ENCODE peak calls at places on chromosomes 4 and X, in four cellular contexts. One of them, this sample, is unnamed.

GRCh38 chr4:81215219-81215892 is at the start of gene PRKG2:
- DNase-seq in right cardiac atrium: no peak
- DNase-seq in ascending aorta: no peak
- DNase-seq in endothelial cell of umbilical vein: no peak
- DNase-seq in this sample: peak; percentile 49

GRCh38 chrX:41781500-41781899 is 57.5 kb downstream of the GPR82 start:
- DNase-seq in right cardiac atrium: no peak
- DNase-seq in ascending aorta: no peak
- DNase-seq in endothelial cell of umbilical vein: peak; percentile 49
- DNase-seq in this sample: no peak

GRCh38 chr4:182188622-182189021 is 54.6 kb upstream of the TENM3 start:
- DNase-seq in right cardiac atrium: no peak
- DNase-seq in ascending aorta: no peak
- DNase-seq in endothelial cell of umbilical vein: no peak
- DNase-seq in this sample: no peak

GRCh38 chr4:153781717-153782416 is 7.0 kb downstream of the SFRP2 start:
- DNase-seq in right cardiac atrium: no peak
- DNase-seq in ascending aorta: no peak
- DNase-seq in endothelial cell of umbilical vein: no peak
- DNase-seq in this sample: peak; percentile 75

GRCh38 chr4:77671051-77671450 is 65.4 kb downstream of the CXCL13 start:
- DNase-seq in right cardiac atrium: no peak
- DNase-seq in ascending aorta: no peak
- DNase-seq in endothelial cell of umbilical vein: no peak
- DNase-seq in this sample: no peak

GRCh38 chrX:107565916-107566602 is 62.3 kb upstream of the PRPS1 start:
- DNase-seq in right cardiac atrium: no peak
- DNase-seq in ascending aorta: no peak
- DNase-seq in endothelial cell of umbilical vein: peak; percentile 52
- DNase-seq in this sample: no peak

GRCh38 chr4:78737020-78737419 is 39.1 kb upstream of the BMP2K start:
- DNase-seq in right cardiac atrium: no peak
- DNase-seq in ascending aorta: no peak
- DNase-seq in endothelial cell of umbilical vein: no peak
- DNase-seq in this sample: no peak

GRCh38 chr4:1637580-1638271 is 46.4 kb downstream of the FAM53A start:
- DNase-seq in right cardiac atrium: no peak
- DNase-seq in ascending aorta: no peak
- DNase-seq in endothelial cell of umbilical vein: no peak
- DNase-seq in this sample: no peak

GRCh38 chr4:43048570-43048969 is 156.1 kb downstream of the GRXCR1 start:
- DNase-seq in right cardiac atrium: no peak
- DNase-seq in ascending aorta: no peak
- DNase-seq in endothelial cell of umbilical vein: no peak
- DNase-seq in this sample: no peak

GRCh38 chr4:186297013-186297645 is 31.1 kb downstream of the F11 start:
- DNase-seq in right cardiac atrium: no peak
- DNase-seq in ascending aorta: no peak
- DNase-seq in endothelial cell of umbilical vein: peak; percentile 51
- DNase-seq in this sample: peak; percentile 92

GRCh38 chr4:128512767-128513322 is 225.2 kb upstream of the PGRMC2 start:
- DNase-seq in right cardiac atrium: no peak
- DNase-seq in ascending aorta: no peak
- DNase-seq in endothelial cell of umbilical vein: peak; percentile 19
- DNase-seq in this sample: no peak

GRCh38 chr4:128516568-128516967 is 229.0 kb upstream of the PGRMC2 start:
- DNase-seq in right cardiac atrium: no peak
- DNase-seq in ascending aorta: no peak
- DNase-seq in endothelial cell of umbilical vein: peak; percentile 13
- DNase-seq in this sample: no peak

GRCh38 chr4:128512161-128512560 is 224.5 kb upstream of the PGRMC2 start:
- DNase-seq in right cardiac atrium: no peak
- DNase-seq in ascending aorta: no peak
- DNase-seq in endothelial cell of umbilical vein: no peak
- DNase-seq in this sample: no peak

GRCh38 chr4:128510850-128511249 is 223.2 kb upstream of the PGRMC2 start:
- DNase-seq in right cardiac atrium: no peak
- DNase-seq in ascending aorta: no peak
- DNase-seq in endothelial cell of umbilical vein: no peak
- DNase-seq in this sample: no peak

DNA sequence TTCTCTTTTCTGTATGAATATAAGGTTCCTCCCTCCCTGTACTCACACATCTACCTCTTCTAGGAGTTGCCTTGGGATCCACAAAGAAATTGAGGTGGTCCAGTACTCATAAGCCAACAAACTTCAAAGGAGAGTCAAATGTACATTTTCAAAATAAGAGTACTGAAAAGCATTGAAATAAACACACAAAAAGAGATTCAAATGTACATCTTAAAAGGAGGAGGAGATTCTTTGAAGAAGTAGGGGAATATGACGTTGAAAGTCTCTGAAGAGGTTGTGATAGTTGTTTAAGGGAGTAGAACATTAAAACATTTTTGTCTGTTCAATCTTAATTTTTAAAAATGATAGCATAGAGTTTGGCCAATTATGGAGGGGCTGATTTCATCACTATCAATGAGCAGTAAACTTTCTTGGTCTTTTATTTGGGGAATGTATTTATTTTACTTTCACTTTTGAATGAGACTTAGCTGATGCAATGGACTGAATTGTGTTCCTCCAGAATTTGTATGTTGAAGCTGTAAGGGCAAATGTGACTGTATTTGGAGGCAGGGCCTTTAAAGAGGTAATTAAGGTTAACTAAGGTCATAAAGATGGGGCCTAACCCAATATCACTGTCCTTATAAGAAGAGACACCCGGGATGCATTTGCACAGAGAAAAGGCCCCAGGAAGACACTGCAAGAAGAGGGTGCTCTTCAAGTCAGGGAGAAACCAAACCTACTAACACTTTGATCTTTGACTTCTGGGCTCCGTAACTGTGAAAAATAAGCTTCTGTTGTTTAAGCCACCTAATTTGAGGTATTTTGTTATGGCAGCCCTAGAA is 226.3 kb upstream of the PGRMC2 start:
- DNase-seq in right cardiac atrium: no peak
- DNase-seq in ascending aorta: no peak
- DNase-seq in endothelial cell of umbilical vein: no peak
- DNase-seq in this sample: no peak
- H3K4me1 ChIP-seq in right cardiac atrium: peaks cover 4% of the 10 kb centered on the region
- H3K4me1 ChIP-seq in ascending aorta: no peaks in the 10 kb centered on the region
- H3K4me1 ChIP-seq in endothelial cell of umbilical vein: peaks cover 34% of the 10 kb centered on the region
- H3K4me1 ChIP-seq in this sample: peaks cover 37% of the 10 kb centered on the region

DNA sequence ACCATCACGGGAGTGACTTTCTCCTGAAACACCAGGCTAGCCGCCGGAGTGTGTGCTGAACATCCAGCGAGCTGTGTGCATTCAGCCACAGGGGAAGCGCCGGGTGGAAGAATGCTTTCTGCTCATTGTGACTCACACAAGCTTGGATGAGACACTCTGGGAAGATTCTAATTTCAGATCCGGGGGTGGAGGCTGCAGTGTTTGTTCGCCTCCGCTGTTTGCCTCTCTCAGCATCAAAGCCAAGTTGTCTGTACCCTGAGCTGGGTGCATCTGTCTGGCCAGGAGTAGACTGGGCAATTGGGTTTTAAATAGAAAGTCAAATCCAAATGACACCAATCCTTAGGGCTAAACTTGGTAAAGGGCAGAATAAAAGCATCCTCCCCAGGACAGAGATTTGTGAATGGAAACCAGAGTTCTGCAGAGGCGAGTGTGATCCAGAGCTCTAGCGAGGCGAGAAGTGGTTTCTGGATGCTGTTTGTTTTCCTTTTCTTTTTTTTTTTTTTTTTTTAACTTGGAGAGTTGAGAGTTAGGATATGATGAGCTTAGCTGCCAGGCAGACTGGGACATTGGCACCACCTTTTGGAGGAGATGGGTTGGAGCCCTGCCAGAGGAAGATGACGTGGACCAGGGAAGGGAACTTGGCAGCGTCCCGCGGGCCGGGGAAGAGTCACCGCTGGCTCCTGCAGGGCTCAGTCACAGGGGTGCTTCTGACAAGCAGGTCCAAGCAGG is 196.0 kb upstream of the PSAPL1 start:
- DNase-seq in right cardiac atrium: peak; percentile 79
- DNase-seq in ascending aorta: no peak
- DNase-seq in endothelial cell of umbilical vein: no peak
- DNase-seq in this sample: peak; percentile 97
- H3K4me3 ChIP-seq in right cardiac atrium: no peak overlapping the region
- H3K4me3 ChIP-seq in ascending aorta: no peak overlapping the region
- H3K4me3 ChIP-seq in endothelial cell of umbilical vein: no peak overlapping the region
- H3K4me3 ChIP-seq in this sample: peak overlapping the region; percentile 44

GRCh38 chr4:48339642-48340041 is 1.7 kb upstream of the SLAIN2 start:
- DNase-seq in right cardiac atrium: no peak
- DNase-seq in ascending aorta: no peak
- DNase-seq in endothelial cell of umbilical vein: no peak
- DNase-seq in this sample: no peak

GRCh38 chr4:48340276-48340904 is 939 bp upstream of the SLAIN2 start:
- DNase-seq in right cardiac atrium: no peak
- DNase-seq in ascending aorta: no peak
- DNase-seq in endothelial cell of umbilical vein: no peak
- DNase-seq in this sample: peak; percentile 85

GRCh38 chr4:48341776-48342558 is 638 bp downstream of the SLAIN2 start:
- DNase-seq in right cardiac atrium: peak; percentile 64
- DNase-seq in ascending aorta: peak; percentile 77
- DNase-seq in endothelial cell of umbilical vein: peak; percentile 67
- DNase-seq in this sample: peak; percentile 82

GRCh38 chr4:48342559-48342878 is 1.2 kb downstream of the SLAIN2 start:
- DNase-seq in right cardiac atrium: no peak
- DNase-seq in ascending aorta: no peak
- DNase-seq in endothelial cell of umbilical vein: peak; percentile 10
- DNase-seq in this sample: no peak

DNA sequence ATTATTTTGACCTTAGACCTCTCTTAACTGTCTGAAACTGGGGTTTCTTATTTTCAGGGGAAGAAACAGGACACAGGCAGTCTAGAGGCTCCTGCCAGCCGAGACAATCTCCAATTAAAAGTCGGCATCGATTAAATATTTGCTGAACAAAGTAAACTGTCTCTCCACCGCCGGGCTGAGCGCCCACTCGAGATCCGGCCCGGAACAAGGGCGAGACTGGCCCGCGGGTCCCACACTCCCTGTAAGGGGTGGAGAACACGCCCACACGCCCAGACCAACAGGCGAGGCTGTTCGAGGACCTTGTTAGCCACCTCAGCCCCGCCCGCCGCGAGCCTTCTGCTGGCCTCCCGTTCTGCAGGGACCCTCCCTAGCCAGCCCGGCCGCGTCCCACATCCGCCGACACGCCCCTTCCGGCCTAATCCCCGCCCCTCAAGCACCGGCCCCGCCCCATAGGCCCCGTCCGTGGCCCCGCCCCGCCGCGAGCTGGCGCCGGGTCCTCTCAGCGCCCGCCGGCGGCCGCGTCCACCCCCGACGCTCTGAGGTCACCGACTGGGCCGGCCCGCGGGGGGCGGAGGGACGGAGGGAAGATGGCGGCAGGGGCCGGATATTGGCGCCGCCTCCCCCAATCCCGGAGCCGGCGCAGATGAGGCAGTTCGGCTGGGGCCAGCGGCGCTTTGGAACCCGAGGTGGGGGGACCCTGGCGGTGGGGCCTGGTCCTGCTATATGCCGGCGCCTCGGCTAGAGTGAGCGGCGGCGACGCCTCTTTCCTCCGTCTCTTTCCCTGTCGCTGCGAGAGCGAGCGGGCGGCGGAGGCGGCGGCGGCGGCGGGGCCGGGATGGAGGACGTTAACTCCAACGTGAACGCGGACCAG is at the start of gene SLAIN2:
- DNase-seq in right cardiac atrium: peak; percentile 100
- DNase-seq in ascending aorta: peak; percentile 100
- DNase-seq in endothelial cell of umbilical vein: peak; percentile 98
- DNase-seq in this sample: peak; percentile 97
- H3K4me1 ChIP-seq in right cardiac atrium: peaks cover 2% of the 10 kb centered on the region
- H3K4me1 ChIP-seq in ascending aorta: peaks cover 11% of the 10 kb centered on the region
- H3K4me1 ChIP-seq in endothelial cell of umbilical vein: peaks cover 25% of the 10 kb centered on the region
- H3K4me1 ChIP-seq in this sample: peaks cover 33% of the 10 kb centered on the region

GRCh38 chrX:74924449-74925209 is 623 bp downstream of the NEXMIF start:
- DNase-seq in right cardiac atrium: peak; percentile 31
- DNase-seq in ascending aorta: peak; percentile 68
- DNase-seq in endothelial cell of umbilical vein: peak; percentile 5
- DNase-seq in this sample: peak; percentile 83
- H3K4me3 ChIP-seq in right cardiac atrium: peak overlapping the region; percentile 48
- H3K4me3 ChIP-seq in ascending aorta: peak overlapping the region; percentile 70
- H3K4me3 ChIP-seq in endothelial cell of umbilical vein: peak overlapping the region; percentile 24
- H3K4me3 ChIP-seq in this sample: peak overlapping the region; percentile 45

GRCh38 chr4:148116264-148116663 is 325.9 kb downstream of the NR3C2 start:
- DNase-seq in right cardiac atrium: no peak
- DNase-seq in ascending aorta: no peak
- DNase-seq in endothelial cell of umbilical vein: peak; percentile 5
- DNase-seq in this sample: no peak

GRCh38 chr4:148118628-148119027 is 323.6 kb downstream of the NR3C2 start:
- DNase-seq in right cardiac atrium: no peak
- DNase-seq in ascending aorta: no peak
- DNase-seq in endothelial cell of umbilical vein: no peak
- DNase-seq in this sample: no peak

GRCh38 chr4:148120216-148120615 is 322.0 kb downstream of the NR3C2 start:
- DNase-seq in right cardiac atrium: no peak
- DNase-seq in ascending aorta: no peak
- DNase-seq in endothelial cell of umbilical vein: no peak
- DNase-seq in this sample: no peak

GRCh38 chr4:148116971-148117370 is 325.2 kb downstream of the NR3C2 start:
- DNase-seq in right cardiac atrium: no peak
- DNase-seq in ascending aorta: no peak
- DNase-seq in endothelial cell of umbilical vein: no peak
- DNase-seq in this sample: no peak

DNA sequence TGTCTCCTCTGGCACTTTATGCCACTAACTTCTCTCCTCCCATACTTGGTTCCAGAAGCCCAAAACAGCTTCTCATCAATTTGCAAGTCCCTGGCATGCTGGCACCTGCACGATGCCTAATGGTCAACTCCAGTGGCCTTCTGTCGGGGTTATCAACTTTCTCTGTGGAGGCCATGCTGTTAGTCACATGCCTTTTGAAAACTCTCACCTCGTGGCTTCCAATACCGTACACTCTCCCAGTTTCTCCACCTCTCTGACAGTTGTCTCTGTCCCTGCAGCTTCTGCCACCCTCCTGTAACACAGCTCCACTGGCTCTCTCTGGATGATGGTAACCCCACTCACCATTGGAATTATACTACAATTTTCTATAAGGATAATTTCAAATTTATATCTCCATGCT is 324.0 kb downstream of the NR3C2 start:
- DNase-seq in right cardiac atrium: no peak
- DNase-seq in ascending aorta: no peak
- DNase-seq in endothelial cell of umbilical vein: no peak
- DNase-seq in this sample: no peak
- H3K4me1 ChIP-seq in right cardiac atrium: no peaks in the 10 kb centered on the region
- H3K4me1 ChIP-seq in ascending aorta: no peaks in the 10 kb centered on the region
- H3K4me1 ChIP-seq in endothelial cell of umbilical vein: no peaks in the 10 kb centered on the region
- H3K4me1 ChIP-seq in this sample: no peaks in the 10 kb centered on the region